ENCODE peak calls at places on chromosomes 6 and 20, in seven cellular contexts. One of them, this sample, is unnamed.

GRCh38 chr6:134165827-134166226 is 113.4 kb upstream of the SLC2A12 start:
- DNase-seq in NCI-H510A: no peak
- DNase-seq in BJ: no peak
- DNase-seq in AG09309: no peak
- DNase-seq in kidney tubule cell: no peak
- DNase-seq in astrocyte of the spinal cord: peak; percentile 30
- DNase-seq in neural progenitor cell: no peak
- DNase-seq in this sample: no peak

GRCh38 chr6:41939091-41939847 is 2.3 kb downstream of the CCND3 start:
- DNase-seq in NCI-H510A: no peak
- DNase-seq in BJ: no peak
- DNase-seq in AG09309: no peak
- DNase-seq in kidney tubule cell: peak; percentile 11
- DNase-seq in astrocyte of the spinal cord: peak; percentile 30
- DNase-seq in neural progenitor cell: peak; percentile 50
- DNase-seq in this sample: peak; percentile 59

GRCh38 chr6:27871919-27872633 is 40.1 kb downstream of the OR2B2 start:
- DNase-seq in NCI-H510A: peak; percentile 89
- DNase-seq in BJ: peak; percentile 90
- DNase-seq in AG09309: peak; percentile 88
- DNase-seq in kidney tubule cell: peak; percentile 93
- DNase-seq in astrocyte of the spinal cord: peak; percentile 98
- DNase-seq in neural progenitor cell: peak; percentile 88
- DNase-seq in this sample: peak; percentile 91

GRCh38 chr20:63687419-63688233 is 8.8 kb upstream of the TNFRSF6B start:
- DNase-seq in NCI-H510A: no peak
- DNase-seq in BJ: no peak
- DNase-seq in AG09309: no peak
- DNase-seq in kidney tubule cell: no peak
- DNase-seq in astrocyte of the spinal cord: no peak
- DNase-seq in neural progenitor cell: no peak
- DNase-seq in this sample: no peak

GRCh38 chr6:44594471-44594870 is 207.0 kb downstream of the CDC5L start:
- DNase-seq in NCI-H510A: no peak
- DNase-seq in BJ: no peak
- DNase-seq in AG09309: no peak
- DNase-seq in kidney tubule cell: no peak
- DNase-seq in astrocyte of the spinal cord: no peak
- DNase-seq in neural progenitor cell: peak; percentile 38
- DNase-seq in this sample: no peak

GRCh38 chr6:40807484-40807883 is 220.3 kb upstream of the LRFN2 start:
- DNase-seq in NCI-H510A: no peak
- DNase-seq in BJ: no peak
- DNase-seq in AG09309: no peak
- DNase-seq in kidney tubule cell: peak; percentile 88
- DNase-seq in astrocyte of the spinal cord: no peak
- DNase-seq in neural progenitor cell: no peak
- DNase-seq in this sample: peak; percentile 70

GRCh38 chr20:62066983-62067433 is 1.3 kb upstream of the TAF4 start:
- DNase-seq in NCI-H510A: no peak
- DNase-seq in BJ: no peak
- DNase-seq in AG09309: no peak
- DNase-seq in kidney tubule cell: peak; percentile 22
- DNase-seq in astrocyte of the spinal cord: no peak
- DNase-seq in neural progenitor cell: peak; percentile 57
- DNase-seq in this sample: no peak

GRCh38 chr6:37650071-37650481 is 47.6 kb downstream of the MDGA1 start:
- DNase-seq in NCI-H510A: no peak
- DNase-seq in BJ: no peak
- DNase-seq in AG09309: no peak
- DNase-seq in kidney tubule cell: peak; percentile 50
- DNase-seq in astrocyte of the spinal cord: no peak
- DNase-seq in neural progenitor cell: peak; percentile 78
- DNase-seq in this sample: no peak

GRCh38 chr6:15441215-15441868 is 195.5 kb downstream of the JARID2 start:
- DNase-seq in NCI-H510A: no peak
- DNase-seq in BJ: no peak
- DNase-seq in AG09309: peak; percentile 54
- DNase-seq in kidney tubule cell: peak; percentile 53
- DNase-seq in astrocyte of the spinal cord: peak; percentile 65
- DNase-seq in neural progenitor cell: peak; percentile 69
- DNase-seq in this sample: peak; percentile 62

GRCh38 chr6:52416629-52417151 is 3.5 kb upstream of the EFHC1 start:
- DNase-seq in NCI-H510A: peak; percentile 36
- DNase-seq in BJ: no peak
- DNase-seq in AG09309: peak; percentile 51
- DNase-seq in kidney tubule cell: peak; percentile 77
- DNase-seq in astrocyte of the spinal cord: peak; percentile 71
- DNase-seq in neural progenitor cell: peak; percentile 56
- DNase-seq in this sample: peak; percentile 59

GRCh38 chr6:89184344-89184743 is 32.8 kb downstream of the GABRR1 start:
- DNase-seq in NCI-H510A: no peak
- DNase-seq in BJ: no peak
- DNase-seq in AG09309: no peak
- DNase-seq in kidney tubule cell: no peak
- DNase-seq in astrocyte of the spinal cord: no peak
- DNase-seq in neural progenitor cell: peak; percentile 9
- DNase-seq in this sample: no peak

GRCh38 chr20:34129518-34130162 is 17.6 kb upstream of the EIF2S2 start:
- DNase-seq in NCI-H510A: peak; percentile 16
- DNase-seq in BJ: no peak
- DNase-seq in AG09309: peak; percentile 29
- DNase-seq in kidney tubule cell: peak; percentile 76
- DNase-seq in astrocyte of the spinal cord: peak; percentile 70
- DNase-seq in neural progenitor cell: peak; percentile 84
- DNase-seq in this sample: peak; percentile 71

GRCh38 chr6:7332090-7332745 is 19.2 kb upstream of the SSR1 start:
- DNase-seq in NCI-H510A: no peak
- DNase-seq in BJ: no peak
- DNase-seq in AG09309: no peak
- DNase-seq in kidney tubule cell: no peak
- DNase-seq in astrocyte of the spinal cord: no peak
- DNase-seq in neural progenitor cell: peak; percentile 12
- DNase-seq in this sample: no peak

GRCh38 chr20:54172856-54173652 is 732 bp downstream of the CYP24A1 start:
- DNase-seq in NCI-H510A: no peak
- DNase-seq in BJ: no peak
- DNase-seq in AG09309: no peak
- DNase-seq in kidney tubule cell: peak; percentile 74
- DNase-seq in astrocyte of the spinal cord: peak; percentile 24
- DNase-seq in neural progenitor cell: peak; percentile 73
- DNase-seq in this sample: peak; percentile 21

GRCh38 chr6:133546098-133546497 is 304.9 kb downstream of the EYA4 start:
- DNase-seq in NCI-H510A: no peak
- DNase-seq in BJ: no peak
- DNase-seq in AG09309: no peak
- DNase-seq in kidney tubule cell: no peak
- DNase-seq in astrocyte of the spinal cord: peak; percentile 5
- DNase-seq in neural progenitor cell: no peak
- DNase-seq in this sample: no peak

GRCh38 chr6:1009041-1009440 is 302.9 kb upstream of the FOXQ1 start:
- DNase-seq in NCI-H510A: no peak
- DNase-seq in BJ: no peak
- DNase-seq in AG09309: no peak
- DNase-seq in kidney tubule cell: no peak
- DNase-seq in astrocyte of the spinal cord: no peak
- DNase-seq in neural progenitor cell: no peak
- DNase-seq in this sample: no peak

GRCh38 chr20:35001596-35002362 is 46.1 kb downstream of the MYH7B start:
- DNase-seq in NCI-H510A: no peak
- DNase-seq in BJ: no peak
- DNase-seq in AG09309: no peak
- DNase-seq in kidney tubule cell: peak; percentile 5
- DNase-seq in astrocyte of the spinal cord: no peak
- DNase-seq in neural progenitor cell: peak; percentile 56
- DNase-seq in this sample: no peak

GRCh38 chr20:64029293-64030117 is 6.5 kb upstream of the C20orf204 start:
- DNase-seq in NCI-H510A: no peak
- DNase-seq in BJ: no peak
- DNase-seq in AG09309: no peak
- DNase-seq in kidney tubule cell: no peak
- DNase-seq in astrocyte of the spinal cord: no peak
- DNase-seq in neural progenitor cell: no peak
- DNase-seq in this sample: no peak

GRCh38 chr6:113586966-113587699 is 270.0 kb upstream of the MARCKS start:
- DNase-seq in NCI-H510A: no peak
- DNase-seq in BJ: no peak
- DNase-seq in AG09309: no peak
- DNase-seq in kidney tubule cell: no peak
- DNase-seq in astrocyte of the spinal cord: no peak
- DNase-seq in neural progenitor cell: peak; percentile 90
- DNase-seq in this sample: no peak

GRCh38 chr20:1324598-1325172 is 4.3 kb downstream of the SDCBP2 start:
- DNase-seq in NCI-H510A: no peak
- DNase-seq in BJ: no peak
- DNase-seq in AG09309: no peak
- DNase-seq in kidney tubule cell: no peak
- DNase-seq in astrocyte of the spinal cord: peak; percentile 67
- DNase-seq in neural progenitor cell: no peak
- DNase-seq in this sample: peak; percentile 66

GRCh38 chr6:138572200-138572875 is 73.0 kb upstream of the NHSL1 start:
- DNase-seq in NCI-H510A: peak; percentile 83
- DNase-seq in BJ: peak; percentile 31
- DNase-seq in AG09309: peak; percentile 65
- DNase-seq in kidney tubule cell: peak; percentile 71
- DNase-seq in astrocyte of the spinal cord: peak; percentile 90
- DNase-seq in neural progenitor cell: peak; percentile 91
- DNase-seq in this sample: peak; percentile 39

GRCh38 chr6:63923139-63923739 is 287.6 kb downstream of the PHF3 start:
- DNase-seq in NCI-H510A: no peak
- DNase-seq in BJ: no peak
- DNase-seq in AG09309: no peak
- DNase-seq in kidney tubule cell: peak; percentile 49
- DNase-seq in astrocyte of the spinal cord: peak; percentile 40
- DNase-seq in neural progenitor cell: peak; percentile 55
- DNase-seq in this sample: peak; percentile 4

This sample was measured in Daoy.